ENCODE peak calls at places on chromosomes 12 and 14, in seven cellular contexts. Z is dorsolateral prefrontal cortex, R is SIG-M5, K is Daoy, D is HL-60, O is NCI-H446 treated with DMSO at 0.1 percent for 48 hours, B is astrocyte of the cerebellum. L is an unnamed sample.

GRCh38 chr12:113238309-113238708 is 17.0 kb downstream of the TPCN1 start:
- DNase-seq in O (no peak), R (no peak), Z (peak), B (no peak), K (no peak), D (no peak), L (no peak)

GRCh38 chr14:105581551-105582341 is 55.4 kb downstream of the TMEM121 start:
- DNase-seq in O (no peak), K (no peak), D (no peak), R (no peak), B (no peak), Z (no peak), L (peak)

GRCh38 chr12:53220857-53221202 is 11.2 kb downstream of the RARG start:
- DNase-seq in R (peak), Z (peak), D (peak), O (peak), K (peak), B (peak), L (peak)

GRCh38 chr14:99716091-99716849 is 32.2 kb downstream of the CYP46A1 start:
- DNase-seq in K (peak), R (no peak), O (no peak), Z (no peak), B (no peak), D (no peak), L (no peak)

GRCh38 chr14:52619692-52620091 is 67.1 kb downstream of the GPR137C start:
- DNase-seq in R (no peak), Z (no peak), O (no peak), D (no peak), K (no peak), B (no peak), L (no peak)

GRCh38 chr14:41461380-41461779 is 145.3 kb upstream of the LRFN5 start:
- DNase-seq in Z (no peak), B (no peak), R (no peak), O (no peak), K (no peak), D (no peak), L (no peak)

GRCh38 chr14:28630100-28630499 is 136.5 kb upstream of the FOXG1 start:
- DNase-seq in Z (no peak), O (no peak), R (no peak), B (no peak), K (no peak), D (no peak), L (no peak)

GRCh38 chr14:98077176-98077575 is 1194.8 kb downstream of the BCL11B start:
- DNase-seq in K (no peak), R (no peak), B (no peak), Z (no peak), O (no peak), D (no peak), L (no peak)

GRCh38 chr12:52235822-52236291 is 2.8 kb downstream of the KRT7 start:
- DNase-seq in R (no peak), B (no peak), Z (no peak), D (no peak), O (no peak), K (peak), L (no peak)

GRCh38 chr14:52142504-52142903 is 73.6 kb upstream of the NID2 start:
- DNase-seq in D (no peak), B (no peak), R (no peak), O (no peak), K (no peak), Z (no peak), L (no peak)

GRCh38 chr12:52211716-52212585 is 20.1 kb upstream of the KRT80 start:
- DNase-seq in O (no peak), K (no peak), R (no peak), Z (peak), B (no peak), D (no peak), L (no peak)

GRCh38 chr12:127060310-127060847 is 1206.6 kb upstream of the TMEM132C start:
- DNase-seq in R (no peak), K (peak), B (no peak), O (no peak), D (no peak), Z (no peak), L (no peak)

GRCh38 chr14:50040401-50040775 is 76.0 kb downstream of the VCPKMT start:
- DNase-seq in D (no peak), Z (no peak), R (peak), O (no peak), B (peak), K (peak), L (peak)

GRCh38 chr12:12803186-12803585 is 10.0 kb upstream of the DDX47 start:
- DNase-seq in R (no peak), D (peak), O (peak), K (peak), B (peak), Z (no peak), L (peak)

GRCh38 chr14:69325646-69326265 is 65.8 kb downstream of the GALNT16 start:
- DNase-seq in K (no peak), O (no peak), B (no peak), Z (no peak), R (no peak), D (no peak), L (no peak)

GRCh38 chr12:30630378-30631285 is 65.0 kb downstream of the IPO8 start:
- DNase-seq in D (no peak), R (no peak), K (no peak), Z (no peak), O (no peak), B (no peak), L (no peak)

GRCh38 chr12:110266980-110267620 is 13.9 kb upstream of the ATP2A2 start:
- DNase-seq in R (no peak), B (peak), D (no peak), O (no peak), Z (no peak), K (peak), L (no peak)

GRCh38 chr12:52633383-52633782 is 15.0 kb upstream of the KRT73 start:
- DNase-seq in B (no peak), O (no peak), Z (no peak), K (no peak), R (no peak), D (no peak), L (peak)

GRCh38 chr12:120098756-120099470 is 17.6 kb downstream of the RAB35 start:
- DNase-seq in O (no peak), K (no peak), R (no peak), Z (no peak), D (no peak), B (no peak), L (no peak)

GRCh38 chr12:39102474-39103209 is 197.3 kb upstream of the CPNE8 start:
- DNase-seq in O (no peak), Z (no peak), R (no peak), B (no peak), K (no peak), D (no peak), L (no peak)

GRCh38 chr12:124994435-124994975 is 1.1 kb downstream of the BRI3BP start:
- DNase-seq in Z (no peak), R (peak), D (peak), O (no peak), B (no peak), K (peak), L (no peak)

GRCh38 chr12:46303039-46303666 is 34.3 kb upstream of the SLC38A1 start:
- DNase-seq in R (no peak), K (peak), O (peak), B (peak), Z (no peak), D (peak), L (peak)